ENCODE peak calls at places on chromosomes 3 and 15, in four cellular contexts. T, A, I and J are unnamed samples.

GRCh38 chr3:187077537-187077936 is 61.8 kb downstream of the RPL39L start:
- DNase-seq in T (no peak), A (no peak), I (no peak), J (no peak)

GRCh38 chr15:76866716-76867321 is 38.3 kb downstream of the SCAPER start:
- DNase-seq in T (peak; percentile 44), A (no peak), I (no peak), J (no peak)

GRCh38 chr3:159146856-159147255 is 345.0 kb downstream of the MFSD1 start:
- DNase-seq in T (no peak), A (no peak), I (no peak), J (no peak)

GRCh38 chr15:92809880-92810361 is 90.2 kb upstream of the CHD2 start:
- DNase-seq in T (peak; percentile 46), A (peak; percentile 29), I (peak; percentile 63), J (peak; percentile 50)

GRCh38 chr15:42031211-42031915 is 10.5 kb upstream of the PLA2G4E start:
- DNase-seq in T (no peak), A (no peak), I (no peak), J (no peak)

GRCh38 chr15:29670945-29671307 is 151.3 kb downstream of the TJP1 start:
- DNase-seq in T (peak; percentile 32), A (no peak), I (peak; percentile 90), J (no peak)

GRCh38 chr3:100518244-100518643 is 25.8 kb downstream of the TMEM45A start:
- DNase-seq in T (no peak), A (no peak), I (no peak), J (no peak)

GRCh38 chr3:195126073-195126605 is 144.8 kb downstream of the XXYLT1 start:
- DNase-seq in T (no peak), A (no peak), I (no peak), J (no peak)

GRCh38 chr15:68114356-68114755 is 60.2 kb downstream of the PIAS1 start:
- DNase-seq in T (no peak), A (no peak), I (no peak), J (no peak)

GRCh38 chr3:127486337-127486944 is 104.1 kb downstream of the TPRA1 start:
- DNase-seq in T (no peak), A (no peak), I (peak; percentile 20), J (no peak)

GRCh38 chr15:39788108-39788507 is 5.5 kb upstream of the FSIP1 start:
- DNase-seq in T (no peak), A (no peak), I (no peak), J (no peak)

GRCh38 chr15:82128401-82129143 is 82.8 kb upstream of the MEX3B start:
- DNase-seq in T (no peak), A (no peak), I (no peak), J (no peak)

GRCh38 chr3:13238687-13239466 is 165.6 kb upstream of the IQSEC1 start:
- DNase-seq in T (no peak), A (no peak), I (no peak), J (no peak)

GRCh38 chr15:45402955-45403892 is 24.9 kb upstream of the GATM start:
- DNase-seq in T (peak; percentile 53), A (no peak), I (peak; percentile 75), J (no peak)

GRCh38 chr15:98599911-98600685 is 48.2 kb upstream of the IGF1R start:
- DNase-seq in T (no peak), A (no peak), I (peak; percentile 50), J (peak; percentile 34)

GRCh38 chr3:30102372-30102771 is 504.0 kb upstream of the TGFBR2 start:
- DNase-seq in T (no peak), A (no peak), I (no peak), J (no peak)

GRCh38 chr3:179227349-179227748 is 23.6 kb downstream of the KCNMB3 start:
- DNase-seq in T (no peak), A (no peak), I (no peak), J (no peak)

GRCh38 chr15:80090879-80091503 is 31.5 kb downstream of the ZFAND6 start:
- DNase-seq in T (no peak), A (no peak), I (no peak), J (no peak)

GRCh38 chr15:69979783-69980182 is 117.9 kb downstream of the TLE3 start:
- DNase-seq in T (no peak), A (no peak), I (no peak), J (no peak)

GRCh38 chr3:10599444-10599843 is 94.1 kb upstream of the ATP2B2 start:
- DNase-seq in T (no peak), A (no peak), I (peak; percentile 68), J (no peak)

GRCh38 chr3:10137178-10137577 is 4.4 kb upstream of the VHL start:
- DNase-seq in T (peak; percentile 24), A (no peak), I (no peak), J (no peak)

GRCh38 chr15:37824717-37825382 is 109.6 kb upstream of the TMCO5A start:
- DNase-seq in T (no peak), A (no peak), I (no peak), J (no peak)

GRCh38 chr3:123287962-123288302 is 86.2 kb downstream of the SEC22A start:
- DNase-seq in T (no peak), A (no peak), I (no peak), J (no peak)

GRCh38 chr3:109863701-109864100 is 526.4 kb upstream of the DPPA4 start:
- DNase-seq in T (no peak), A (no peak), I (no peak), J (no peak)

GRCh38 chr3:172289583-172289982 is 158.7 kb downstream of the GHSR start:
- DNase-seq in T (peak; percentile 23), A (no peak), I (no peak), J (no peak)

GRCh38 chr3:12995389-12996180 is 77.6 kb downstream of the IQSEC1 start:
- DNase-seq in T (no peak), A (no peak), I (peak; percentile 45), J (no peak)

GRCh38 chr3:17373304-17373703 is 369.1 kb downstream of the TBC1D5 start:
- DNase-seq in T (no peak), A (no peak), I (no peak), J (no peak)

GRCh38 chr3:178504128-178504527 is 32.1 kb upstream of the KCNMB2 start:
- DNase-seq in T (no peak), A (no peak), I (no peak), J (no peak)

GRCh38 chr3:18559323-18559972 is 134.3 kb upstream of the SATB1 start:
- DNase-seq in T (peak; percentile 48), A (no peak), I (no peak), J (no peak)

GRCh38 chr15:69160976-69161877 is 792 bp downstream of the GLCE start:
- DNase-seq in T (peak; percentile 52), A (peak; percentile 71), I (peak; percentile 60), J (no peak)

GRCh38 chr3:5016218-5017161 is 37.3 kb downstream of the BHLHE40 start:
- DNase-seq in T (peak; percentile 75), A (no peak), I (no peak), J (no peak)

GRCh38 chr3:44439499-44440295 is 37.8 kb downstream of the ZNF445 start:
- DNase-seq in T (no peak), A (peak; percentile 13), I (peak; percentile 80), J (peak; percentile 29)

GRCh38 chr3:177337548-177338331 is 140.5 kb upstream of the TBL1XR1 start:
- DNase-seq in T (no peak), A (no peak), I (no peak), J (no peak)

GRCh38 chr3:173890091-173890490 is 492.5 kb downstream of the NLGN1 start:
- DNase-seq in T (no peak), A (no peak), I (no peak), J (no peak)

GRCh38 chr3:81864273-81864672 is 102.8 kb upstream of the GBE1 start:
- DNase-seq in T (no peak), A (no peak), I (no peak), J (no peak)